ENCODE peak calls at places on chromosomes 16 and 17, in five cellular contexts. F is left colon; R is T follicular helper cell; A is GM19239; O is stimulated activated CD4-positive, alpha-beta T cell treated with anti-CD3 and anti-CD28 coated beads, TNF-alpha, amount 100 ng/mL, for 48 hours. B is an unnamed sample.

GRCh38 chr17:12709063-12709462 is 43.4 kb downstream of the MYOCD start:
- DNase-seq in R (no peak), A (no peak), F (no peak), O (no peak), B (no peak)

GRCh38 chr16:78684655-78685400 is 585.4 kb downstream of the WWOX start:
- DNase-seq in F (no peak), R (no peak), O (no peak), A (no peak), B (no peak)

GRCh38 chr17:14545156-14545906 is 244.4 kb downstream of the HS3ST3B1 start:
- DNase-seq in F (no peak), R (no peak), O (no peak), A (no peak), B (no peak)

GRCh38 chr17:8843344-8843743 is 24.1 kb downstream of the PIK3R6 start:
- DNase-seq in O (no peak), A (no peak), R (no peak), F (no peak), B (no peak)

GRCh38 chr16:88002211-88002610 is 51.0 kb downstream of the BANP start:
- DNase-seq in F (no peak), O (no peak), A (no peak), R (no peak), B (no peak)

GRCh38 chr16:52456368-52456767 is 90.6 kb downstream of the TOX3 start:
- DNase-seq in A (no peak), O (no peak), R (no peak), F (no peak), B (no peak)

GRCh38 chr17:29116652-29117439 is 63.4 kb downstream of the MYO18A start:
- DNase-seq in A (peak; percentile 71), F (no peak), R (peak; percentile 65), O (peak; percentile 75), B (peak; percentile 71)

GRCh38 chr16:10039220-10040096 is 142.8 kb downstream of the GRIN2A start:
- DNase-seq in A (peak; percentile 23), R (no peak), O (no peak), F (no peak), B (peak; percentile 22)

GRCh38 chr17:1462164-1463112 is 6.4 kb upstream of the CRK start:
- DNase-seq in A (no peak), F (no peak), O (no peak), R (no peak), B (no peak)

GRCh38 chr16:88019847-88020512 is 68.7 kb downstream of the BANP start:
- DNase-seq in O (no peak), R (no peak), F (no peak), A (no peak), B (no peak)

GRCh38 chr16:16012144-16012543 is 62.7 kb downstream of the ABCC1 start:
- DNase-seq in O (no peak), F (no peak), A (no peak), R (no peak), B (no peak)

GRCh38 chr17:47212458-47212857 is 3.3 kb downstream of the MYL4 start:
- DNase-seq in R (no peak), A (no peak), F (no peak), O (no peak), B (no peak)

B was measured in C1 segment of cervical spinal cord.